ENCODE peak calls at places on chromosome 15, in seven cellular contexts. C is A549; R is heart left ventricle; X is naive thymus-derived CD4-positive, alpha-beta T cell; T is CD8-positive, alpha-beta T cell; J is AG10803; A is astrocyte of the spinal cord. D is an unnamed sample.

GRCh38 chr15:83504365-83504764 is 57.2 kb downstream of the SH3GL3 start:
- DNase-seq in X (no peak), R (no peak), J (no peak), C (no peak), A (no peak), T (no peak), D (no peak)

GRCh38 chr15:61112231-61112630 is 116.9 kb downstream of the RORA start:
- DNase-seq in R (no peak), J (no peak), C (no peak), T (no peak), A (no peak), X (no peak), D (no peak)

GRCh38 chr15:84778194-84778593 is 29.8 kb downstream of the ZNF592 start:
- DNase-seq in J (no peak), R (no peak), C (no peak), A (no peak), X (no peak), T (no peak), D (peak)

GRCh38 chr15:42366151-42366550 is 6.8 kb downstream of the CAPN3 start:
- DNase-seq in R (no peak), X (no peak), J (no peak), A (no peak), T (no peak), C (no peak), D (no peak)

GRCh38 chr15:41019174-41019573 is 65.9 kb downstream of the CHAC1 start:
- DNase-seq in X (no peak), T (no peak), J (no peak), C (no peak), A (no peak), R (no peak), D (no peak)

GRCh38 chr15:37098468-37099320 is 1.7 kb downstream of the MEIS2 start:
- DNase-seq in T (no peak), X (no peak), C (peak), J (no peak), R (no peak), A (peak), D (peak)

GRCh38 chr15:77573826-77574225 is 58.9 kb downstream of the LINGO1 start:
- DNase-seq in R (no peak), C (no peak), A (no peak), X (no peak), T (no peak), J (no peak), D (no peak)

GRCh38 chr15:71154607-71155200 is 39.4 kb downstream of the THSD4 start:
- DNase-seq in R (no peak), J (no peak), C (no peak), T (no peak), X (no peak), A (no peak), D (no peak)

GRCh38 chr15:23647421-23648375 is at the start of gene MAGEL2:
- DNase-seq in J (no peak), C (no peak), A (peak), R (no peak), X (no peak), T (no peak), D (peak)

GRCh38 chr15:28098360-28098765 is 752 bp downstream of the OCA2 start:
- DNase-seq in C (no peak), X (no peak), R (no peak), J (no peak), T (no peak), A (no peak), D (no peak)

GRCh38 chr15:68646751-68647150 is 68.0 kb downstream of the CORO2B start:
- DNase-seq in C (no peak), T (no peak), A (no peak), R (no peak), J (no peak), X (no peak), D (no peak)

GRCh38 chr15:76199106-76200082 is 111.9 kb downstream of the ETFA start:
- DNase-seq in R (peak), J (peak), C (no peak), A (peak), T (no peak), X (no peak), D (peak)

GRCh38 chr15:52673734-52674133 is 5.5 kb downstream of the ATOSA start:
- DNase-seq in J (no peak), A (no peak), T (no peak), R (no peak), X (no peak), C (no peak), D (no peak)

GRCh38 chr15:83119968-83120581 is 12.6 kb downstream of the TM6SF1 start:
- DNase-seq in T (no peak), J (no peak), A (no peak), C (no peak), X (no peak), R (no peak), D (no peak)

GRCh38 chr15:33720952-33721351 is 247.3 kb upstream of the CHRM5 start:
- DNase-seq in C (peak), J (peak), R (no peak), A (peak), T (no peak), X (no peak), D (no peak)

GRCh38 chr15:32824777-32825176 is 107.0 kb downstream of the GREM1 start:
- DNase-seq in J (peak), A (peak), T (no peak), R (no peak), X (no peak), C (peak), D (no peak)

GRCh38 chr15:28873585-28874139 is 12.1 kb upstream of the APBA2 start:
- DNase-seq in T (peak), R (no peak), C (no peak), J (no peak), X (no peak), A (no peak), D (no peak)

GRCh38 chr15:75723847-75724660 is 11.4 kb upstream of the CSPG4 start:
- DNase-seq in X (no peak), T (no peak), A (peak), J (peak), R (peak), C (peak), D (peak)

GRCh38 chr15:50107157-50107556 is 11.9 kb downstream of the ATP8B4 start:
- DNase-seq in R (no peak), T (no peak), J (no peak), X (no peak), C (no peak), A (no peak), D (no peak)

GRCh38 chr15:38176155-38176554 is 76.5 kb upstream of the SPRED1 start:
- DNase-seq in T (no peak), R (no peak), J (peak), A (peak), X (no peak), C (no peak), D (no peak)

GRCh38 chr15:78927077-78927790 is 17.6 kb downstream of the CTSH start:
- DNase-seq in J (no peak), X (no peak), A (no peak), R (no peak), T (no peak), C (no peak), D (peak)
- H3K4me3 ChIP-seq in J (no peak), X (no peak), A (no peak), R (no peak), T (no peak), C (no peak), D (no peak)

GRCh38 chr15:64155802-64156651 is 4.5 kb downstream of the SNX22 start:
- DNase-seq in T (no peak), C (no peak), X (no peak), J (no peak), R (no peak), A (no peak), D (no peak)

GRCh38 chr15:64156652-64157331 is 5.3 kb downstream of the SNX22 start:
- DNase-seq in C (no peak), T (no peak), A (no peak), X (no peak), R (no peak), J (no peak), D (no peak)

GRCh38 chr15:64151727-64152506 is at the start of gene SNX22:
- DNase-seq in X (peak), T (peak), C (no peak), R (no peak), J (no peak), A (no peak), D (no peak)

GRCh38 chr15:64152507-64153387 is 1.2 kb downstream of the SNX22 start:
- DNase-seq in R (no peak), T (peak), A (no peak), C (no peak), X (no peak), J (no peak), D (no peak)

DNA sequence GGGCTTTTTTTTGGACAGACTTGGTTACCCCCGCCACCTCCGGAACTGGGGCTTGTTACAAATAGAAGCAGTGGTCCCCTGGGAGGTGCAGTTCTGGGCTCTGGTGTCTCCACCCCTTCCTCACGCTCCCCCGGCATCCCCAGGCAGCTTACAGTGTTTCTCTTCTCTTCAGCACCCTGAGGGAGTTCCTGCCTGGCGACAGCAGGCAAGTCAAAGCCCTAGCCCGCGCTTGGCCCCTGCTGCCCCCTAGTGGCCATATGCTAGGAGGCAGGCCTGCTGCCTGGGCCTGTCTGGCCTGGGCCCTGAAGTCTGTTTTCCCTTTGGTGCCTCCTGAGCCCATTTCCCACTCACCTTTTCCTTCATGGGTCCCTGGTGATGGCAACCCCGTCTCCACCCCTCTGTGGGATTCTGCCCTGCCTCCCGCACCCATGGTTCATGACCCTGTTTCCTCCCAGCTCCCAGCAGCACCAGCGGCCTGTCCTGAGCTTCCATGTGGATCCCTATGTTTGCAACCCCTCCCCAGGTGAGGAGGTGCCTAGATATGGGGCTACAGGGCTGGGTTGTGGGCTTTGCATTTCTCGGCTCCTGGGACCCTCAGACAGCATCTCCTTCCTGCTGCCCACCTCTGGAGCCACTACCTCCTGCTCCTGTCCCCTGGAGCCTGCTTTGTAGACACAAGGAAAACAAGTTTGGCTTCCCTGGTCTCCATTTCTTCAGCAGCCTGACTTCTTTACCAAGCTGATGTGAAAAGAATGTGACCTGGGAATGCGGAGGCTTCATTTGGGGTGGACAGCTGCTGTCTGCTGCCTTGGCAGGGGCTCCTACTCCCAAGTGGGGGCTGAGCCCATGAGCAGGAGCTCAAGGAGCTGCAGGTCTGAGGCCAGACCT is 2.2 kb downstream of the SNX22 start:
- DNase-seq in X (peak), A (peak), J (peak), T (peak), R (peak), C (peak), D (peak)
- H3K4me3 ChIP-seq in X (peak), A (no peak), J (no peak), T (no peak), R (no peak), C (no peak), D (no peak)

GRCh38 chr15:96338772-96339661 is 8.5 kb downstream of the NR2F2 start:
- DNase-seq in A (peak), R (no peak), X (no peak), C (no peak), J (no peak), T (no peak), D (no peak)
- H3K4me3 ChIP-seq in A (peak), R (peak), X (no peak), C (peak), J (peak), T (no peak), D (peak)

GRCh38 chr15:59801649-59802048 is 112.5 kb upstream of the BNIP2 start:
- DNase-seq in T (no peak), A (no peak), R (no peak), X (no peak), J (no peak), C (no peak), D (no peak)
- H3K4me3 ChIP-seq in T (no peak), A (no peak), R (no peak), X (no peak), J (no peak), C (no peak), D (no peak)

DNA sequence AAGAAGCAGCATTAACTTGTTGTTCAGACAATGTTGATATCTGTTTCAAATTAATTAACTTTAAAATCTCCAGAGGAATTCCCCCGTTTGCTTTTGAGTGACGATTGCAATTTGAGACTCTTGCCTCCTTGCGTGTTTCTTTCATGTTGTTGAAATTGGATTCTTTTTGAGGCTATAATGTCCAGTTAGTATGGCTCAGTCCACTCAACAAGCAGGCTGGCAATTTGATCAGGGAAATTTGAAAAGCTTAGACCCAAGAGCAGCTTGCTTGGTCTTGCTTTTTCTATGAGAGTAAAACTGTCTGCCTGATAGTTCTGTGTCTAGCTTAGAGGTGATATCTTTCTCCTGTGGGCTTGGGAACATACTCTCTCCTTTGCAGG is 2.0 kb downstream of the ARID3B start:
- DNase-seq in C (no peak), A (no peak), X (no peak), T (no peak), J (no peak), R (no peak), D (no peak)
- H3K4me3 ChIP-seq in C (no peak), A (no peak), X (no peak), T (no peak), J (no peak), R (no peak), D (no peak)